ENCODE peak calls at places on chromosomes 1 and 21, in six cellular contexts. M is uterus, Q is RWPE1, U is hepatocyte, D is stomach, O is left ventricle myocardium inferior. P is an unnamed sample.

GRCh38 chr1:47534417-47534816 is 96.6 kb downstream of the FOXD2 start:
- DNase-seq in M (no peak), Q (no peak), U (peak), D (no peak), O (no peak), P (no peak)

GRCh38 chr1:206470692-206471414 is 577 bp downstream of the IKBKE start:
- DNase-seq in M (no peak), Q (peak), U (peak), D (peak), O (no peak), P (peak)

GRCh38 chr1:78011050-78011449 is 6.3 kb downstream of the DNAJB4 start:
- DNase-seq in M (no peak), Q (no peak), U (no peak), D (no peak), O (no peak), P (no peak)

GRCh38 chr1:213049232-213049631 is 1.8 kb upstream of the RPS6KC1 start:
- DNase-seq in M (no peak), Q (no peak), U (no peak), D (no peak), O (no peak), P (no peak)

GRCh38 chr1:28602536-28603439 is 10.7 kb downstream of the RAB42 start:
- DNase-seq in M (peak), Q (peak), U (peak), D (peak), O (no peak), P (peak)

GRCh38 chr1:50419192-50419906 is 3.9 kb downstream of the DMRTA2 start:
- DNase-seq in M (no peak), Q (no peak), U (no peak), D (no peak), O (no peak), P (peak)

GRCh38 chr1:119742193-119742592 is 26.5 kb downstream of the HMGCS2 start:
- DNase-seq in M (no peak), Q (peak), U (no peak), D (no peak), O (peak), P (no peak)

GRCh38 chr1:44151808-44152207 is 10.4 kb upstream of the KLF18 start:
- DNase-seq in M (no peak), Q (no peak), U (no peak), D (no peak), O (no peak), P (no peak)

GRCh38 chr1:7278827-7279752 is 492.0 kb upstream of the VAMP3 start:
- DNase-seq in M (no peak), Q (no peak), U (no peak), D (no peak), O (no peak), P (no peak)

GRCh38 chr1:209751627-209752231 is 4.1 kb upstream of the TRAF3IP3 start:
- DNase-seq in M (no peak), Q (no peak), U (no peak), D (no peak), O (no peak), P (no peak)

GRCh38 chr1:21783679-21784603 is 992 bp upstream of the USP48 start:
- DNase-seq in M (no peak), Q (no peak), U (peak), D (peak), O (no peak), P (peak)

GRCh38 chr1:41936107-41936506 is 17.4 kb upstream of the HIVEP3 start:
- DNase-seq in M (no peak), Q (peak), U (no peak), D (no peak), O (no peak), P (peak)

GRCh38 chr1:52798331-52798730 is 44.2 kb upstream of the ZYG11A start:
- DNase-seq in M (no peak), Q (no peak), U (no peak), D (no peak), O (no peak), P (no peak)

GRCh38 chr1:171292799-171293198 is 21.2 kb upstream of the FMO4 start:
- DNase-seq in M (no peak), Q (no peak), U (no peak), D (no peak), O (no peak), P (no peak)

GRCh38 chr21:39314155-39315027 is 959 bp upstream of the BRWD1 start:
- DNase-seq in M (peak), Q (peak), U (peak), D (peak), O (peak), P (peak)

GRCh38 chr1:10941891-10942541 is 70.4 kb upstream of the TARDBP start:
- DNase-seq in M (peak), Q (peak), U (peak), D (peak), O (peak), P (peak)

GRCh38 chr1:13992489-13993285 is 292.7 kb downstream of the PRDM2 start:
- DNase-seq in M (no peak), Q (no peak), U (no peak), D (no peak), O (no peak), P (no peak)

GRCh38 chr1:50132495-50132894 is 23.8 kb downstream of the ELAVL4 start:
- DNase-seq in M (no peak), Q (no peak), U (no peak), D (no peak), O (no peak), P (no peak)

GRCh38 chr21:22965455-22966125 is 1967.4 kb downstream of the NCAM2 start:
- DNase-seq in M (no peak), Q (no peak), U (no peak), D (no peak), O (no peak), P (no peak)

GRCh38 chr21:35399002-35399401 is 349.9 kb upstream of the RUNX1 start:
- DNase-seq in M (no peak), Q (no peak), U (no peak), D (no peak), O (no peak), P (no peak)

GRCh38 chr1:27388337-27389005 is 4.0 kb upstream of the GPR3 start:
- DNase-seq in M (peak), Q (peak), U (peak), D (peak), O (peak), P (peak)

GRCh38 chr21:20276954-20277353 is 721.3 kb upstream of the NCAM2 start:
- DNase-seq in M (no peak), Q (no peak), U (no peak), D (no peak), O (no peak), P (no peak)

GRCh38 chr1:178613271-178613945 is 100.5 kb downstream of the TEX35 start:
- DNase-seq in M (no peak), Q (no peak), U (no peak), D (no peak), O (no peak), P (no peak)

GRCh38 chr1:161216945-161217712 is 2.0 kb downstream of the FCER1G start:
- DNase-seq in M (no peak), Q (no peak), U (no peak), D (no peak), O (no peak), P (no peak)
- TF ChIP-seq CTCF in M (no peak), Q (no peak), U (no peak), D (no peak), O (no peak), P (no peak)

DNA sequence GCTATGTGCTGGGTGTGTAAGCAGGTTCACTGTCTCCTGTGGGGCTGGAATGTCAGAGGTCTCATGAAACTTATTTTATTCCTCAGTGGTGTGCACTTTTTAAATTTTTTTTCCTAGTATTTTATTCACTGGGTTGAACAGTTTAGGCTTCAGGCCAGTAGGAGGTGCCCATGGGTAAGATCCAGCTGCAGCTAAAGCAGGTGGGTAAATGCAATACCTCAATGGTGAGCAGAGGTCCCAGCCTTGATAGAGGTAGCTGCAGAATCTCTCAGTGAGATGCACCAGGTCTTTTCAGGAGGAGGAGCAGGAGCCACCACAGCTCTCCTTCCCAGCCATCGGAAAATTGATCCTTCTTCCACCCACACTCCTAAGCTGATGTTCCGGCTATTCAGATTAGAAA is 12.6 kb upstream of the OR6N2 start:
- DNase-seq in M (no peak), Q (no peak), U (no peak), D (no peak), O (no peak), P (no peak)
- TF ChIP-seq CTCF in M (no peak), Q (no peak), U (no peak), D (no peak), O (no peak), P (no peak)

GRCh38 chr1:94440088-94440487 is 21.9 kb downstream of the ABCD3 start:
- DNase-seq in M (no peak), Q (no peak), U (no peak), D (no peak), O (no peak), P (no peak)
- TF ChIP-seq CTCF in M (no peak), Q (no peak), U (peak), D (no peak), O (no peak), P (no peak)

DNA sequence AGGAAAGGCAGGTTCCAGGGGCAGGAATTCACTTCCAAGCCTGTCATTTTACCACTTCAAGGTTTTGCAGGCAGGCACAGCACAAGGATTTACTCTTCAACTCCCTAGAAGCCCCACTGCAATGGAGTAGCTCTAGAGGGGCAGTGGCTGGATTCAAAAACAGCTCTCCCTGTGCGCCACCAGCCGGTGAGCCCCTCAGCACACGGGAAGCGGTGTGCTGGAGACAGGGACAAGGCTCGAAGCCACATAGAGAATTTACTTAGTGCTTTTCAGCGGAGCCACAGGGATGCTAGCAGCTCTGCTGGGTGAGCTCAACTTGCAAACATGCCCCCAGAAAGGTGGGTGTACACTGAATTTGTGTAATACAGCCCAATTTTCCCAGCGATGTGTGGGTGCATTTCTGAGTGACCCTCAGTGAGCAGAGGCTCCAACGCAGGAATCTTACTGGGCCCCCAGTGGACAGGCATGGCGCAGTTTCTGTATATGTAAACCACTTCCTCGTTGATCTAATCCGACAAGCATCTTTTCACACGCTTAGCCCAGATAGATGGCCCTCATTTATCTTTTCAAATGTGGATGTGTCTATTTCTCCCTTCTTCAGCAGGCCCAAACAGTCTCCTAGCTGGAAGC is 10.9 kb downstream of the VWA5B1 start:
- DNase-seq in M (no peak), Q (no peak), U (no peak), D (no peak), O (no peak), P (no peak)
- TF ChIP-seq CTCF in M (no peak), Q (no peak), U (no peak), D (no peak), O (no peak), P (no peak)